ENCODE peak calls at places on chromosomes 4 and X, in ten cellular contexts. One of them, this sample, is unnamed.

GRCh38 chrX:47430925-47431324 is 52.1 kb downstream of the ZNF41 start:
- DNase-seq in ovary: no peak
- DNase-seq in suprapubic skin: no peak
- DNase-seq in heart left ventricle: no peak
- DNase-seq in right lobe of liver: no peak
- DNase-seq in uterus: no peak
- DNase-seq in body of pancreas: no peak
- DNase-seq in prostate gland: no peak
- DNase-seq in A549: no peak
- DNase-seq in stomach: no peak
- DNase-seq in this sample: no peak

GRCh38 chrX:154516655-154517100 is 646 bp upstream of the FAM3A start:
- DNase-seq in body of pancreas: peak
- DNase-seq in A549: no peak
- DNase-seq in uterus: no peak
- DNase-seq in stomach: no peak
- DNase-seq in heart left ventricle: no peak
- DNase-seq in prostate gland: no peak
- DNase-seq in ovary: peak
- DNase-seq in suprapubic skin: peak
- DNase-seq in right lobe of liver: no peak
- DNase-seq in this sample: no peak

GRCh38 chrX:7071390-7071789 is 76.1 kb upstream of the STS start:
- DNase-seq in ovary: no peak
- DNase-seq in heart left ventricle: no peak
- DNase-seq in stomach: no peak
- DNase-seq in suprapubic skin: no peak
- DNase-seq in prostate gland: no peak
- DNase-seq in right lobe of liver: peak
- DNase-seq in body of pancreas: no peak
- DNase-seq in A549: no peak
- DNase-seq in uterus: no peak
- DNase-seq in this sample: no peak

GRCh38 chr4:7806080-7806630 is 133.5 kb downstream of the AFAP1 start:
- DNase-seq in A549: peak
- DNase-seq in right lobe of liver: no peak
- DNase-seq in body of pancreas: peak
- DNase-seq in ovary: peak
- DNase-seq in uterus: peak
- DNase-seq in suprapubic skin: no peak
- DNase-seq in prostate gland: peak
- DNase-seq in heart left ventricle: peak
- DNase-seq in stomach: peak
- DNase-seq in this sample: no peak

GRCh38 chr4:86498560-86499166 is 95.5 kb upstream of the PTPN13 start:
- DNase-seq in stomach: no peak
- DNase-seq in right lobe of liver: no peak
- DNase-seq in uterus: no peak
- DNase-seq in ovary: no peak
- DNase-seq in body of pancreas: peak
- DNase-seq in A549: peak
- DNase-seq in prostate gland: peak
- DNase-seq in heart left ventricle: no peak
- DNase-seq in suprapubic skin: no peak
- DNase-seq in this sample: no peak

GRCh38 chr4:163017135-163017534 is 149.6 kb downstream of the NAF1 start:
- DNase-seq in stomach: no peak
- DNase-seq in body of pancreas: no peak
- DNase-seq in suprapubic skin: no peak
- DNase-seq in prostate gland: no peak
- DNase-seq in A549: no peak
- DNase-seq in uterus: no peak
- DNase-seq in heart left ventricle: no peak
- DNase-seq in ovary: no peak
- DNase-seq in right lobe of liver: no peak
- DNase-seq in this sample: no peak

GRCh38 chr4:102423375-102423774 is 77.8 kb upstream of the NFKB1 start:
- DNase-seq in heart left ventricle: no peak
- DNase-seq in suprapubic skin: no peak
- DNase-seq in A549: no peak
- DNase-seq in body of pancreas: no peak
- DNase-seq in prostate gland: no peak
- DNase-seq in stomach: no peak
- DNase-seq in uterus: no peak
- DNase-seq in ovary: no peak
- DNase-seq in right lobe of liver: no peak
- DNase-seq in this sample: no peak

GRCh38 chrX:16114640-16115039 is 8.7 kb upstream of the GRPR start:
- DNase-seq in suprapubic skin: no peak
- DNase-seq in prostate gland: no peak
- DNase-seq in body of pancreas: no peak
- DNase-seq in heart left ventricle: no peak
- DNase-seq in A549: no peak
- DNase-seq in stomach: no peak
- DNase-seq in uterus: no peak
- DNase-seq in right lobe of liver: no peak
- DNase-seq in ovary: no peak
- DNase-seq in this sample: no peak

GRCh38 chrX:15507005-15507404 is 6.4 kb downstream of the BMX start:
- DNase-seq in ovary: no peak
- DNase-seq in right lobe of liver: no peak
- DNase-seq in A549: no peak
- DNase-seq in stomach: no peak
- DNase-seq in suprapubic skin: no peak
- DNase-seq in heart left ventricle: no peak
- DNase-seq in uterus: no peak
- DNase-seq in prostate gland: no peak
- DNase-seq in body of pancreas: no peak
- DNase-seq in this sample: no peak

GRCh38 chr4:143714290-143714625 is 13.8 kb upstream of the FREM3 start:
- DNase-seq in uterus: no peak
- DNase-seq in stomach: no peak
- DNase-seq in heart left ventricle: no peak
- DNase-seq in ovary: no peak
- DNase-seq in body of pancreas: no peak
- DNase-seq in prostate gland: no peak
- DNase-seq in A549: no peak
- DNase-seq in suprapubic skin: no peak
- DNase-seq in right lobe of liver: no peak
- DNase-seq in this sample: no peak

GRCh38 chr4:113978561-113979156 is 788 bp downstream of the ARSJ start:
- DNase-seq in stomach: no peak
- DNase-seq in heart left ventricle: peak
- DNase-seq in uterus: peak
- DNase-seq in prostate gland: peak
- DNase-seq in ovary: peak
- DNase-seq in suprapubic skin: no peak
- DNase-seq in A549: peak
- DNase-seq in body of pancreas: no peak
- DNase-seq in right lobe of liver: peak
- DNase-seq in this sample: no peak

GRCh38 chr4:151922811-151923210 is 162.0 kb upstream of the GATB start:
- DNase-seq in uterus: no peak
- DNase-seq in heart left ventricle: no peak
- DNase-seq in stomach: no peak
- DNase-seq in body of pancreas: no peak
- DNase-seq in suprapubic skin: no peak
- DNase-seq in right lobe of liver: no peak
- DNase-seq in ovary: no peak
- DNase-seq in prostate gland: no peak
- DNase-seq in A549: no peak
- DNase-seq in this sample: no peak

GRCh38 chr4:77930876-77931275 is 68.2 kb downstream of the MRPL1 start:
- DNase-seq in body of pancreas: no peak
- DNase-seq in prostate gland: no peak
- DNase-seq in ovary: no peak
- DNase-seq in uterus: no peak
- DNase-seq in heart left ventricle: no peak
- DNase-seq in A549: no peak
- DNase-seq in suprapubic skin: no peak
- DNase-seq in stomach: no peak
- DNase-seq in right lobe of liver: no peak
- DNase-seq in this sample: no peak

GRCh38 chr4:74397748-74398426 is 32.9 kb downstream of the EREG start:
- DNase-seq in body of pancreas: no peak
- DNase-seq in suprapubic skin: no peak
- DNase-seq in prostate gland: no peak
- DNase-seq in heart left ventricle: no peak
- DNase-seq in stomach: no peak
- DNase-seq in A549: no peak
- DNase-seq in ovary: no peak
- DNase-seq in uterus: no peak
- DNase-seq in right lobe of liver: no peak
- DNase-seq in this sample: no peak
- H3K4me3 ChIP-seq in body of pancreas: no peak
- H3K4me3 ChIP-seq in suprapubic skin: peak
- H3K4me3 ChIP-seq in prostate gland: peak
- H3K4me3 ChIP-seq in heart left ventricle: peak
- H3K4me3 ChIP-seq in stomach: peak
- H3K4me3 ChIP-seq in A549: no peak
- H3K4me3 ChIP-seq in ovary: no peak
- H3K4me3 ChIP-seq in uterus: peak
- H3K4me3 ChIP-seq in right lobe of liver: no peak
- H3K4me3 ChIP-seq in this sample: peak

GRCh38 chrX:120308959-120309872 is 2.0 kb downstream of the TMEM255A start:
- DNase-seq in heart left ventricle: peak
- DNase-seq in body of pancreas: peak
- DNase-seq in right lobe of liver: peak
- DNase-seq in uterus: peak
- DNase-seq in prostate gland: peak
- DNase-seq in suprapubic skin: peak
- DNase-seq in stomach: peak
- DNase-seq in A549: peak
- DNase-seq in ovary: peak
- DNase-seq in this sample: peak
- TF ChIP-seq POLR2A in heart left ventricle: no peak
- TF ChIP-seq POLR2A in body of pancreas: no peak
- TF ChIP-seq POLR2A in right lobe of liver: no peak
- TF ChIP-seq POLR2A in uterus: no peak
- TF ChIP-seq POLR2A in prostate gland: no peak
- TF ChIP-seq POLR2A in suprapubic skin: no peak
- TF ChIP-seq POLR2A in stomach: no peak
- TF ChIP-seq POLR2A in A549: no peak
- TF ChIP-seq POLR2A in ovary: peak
- TF ChIP-seq POLR2A in this sample: no peak

DNA sequence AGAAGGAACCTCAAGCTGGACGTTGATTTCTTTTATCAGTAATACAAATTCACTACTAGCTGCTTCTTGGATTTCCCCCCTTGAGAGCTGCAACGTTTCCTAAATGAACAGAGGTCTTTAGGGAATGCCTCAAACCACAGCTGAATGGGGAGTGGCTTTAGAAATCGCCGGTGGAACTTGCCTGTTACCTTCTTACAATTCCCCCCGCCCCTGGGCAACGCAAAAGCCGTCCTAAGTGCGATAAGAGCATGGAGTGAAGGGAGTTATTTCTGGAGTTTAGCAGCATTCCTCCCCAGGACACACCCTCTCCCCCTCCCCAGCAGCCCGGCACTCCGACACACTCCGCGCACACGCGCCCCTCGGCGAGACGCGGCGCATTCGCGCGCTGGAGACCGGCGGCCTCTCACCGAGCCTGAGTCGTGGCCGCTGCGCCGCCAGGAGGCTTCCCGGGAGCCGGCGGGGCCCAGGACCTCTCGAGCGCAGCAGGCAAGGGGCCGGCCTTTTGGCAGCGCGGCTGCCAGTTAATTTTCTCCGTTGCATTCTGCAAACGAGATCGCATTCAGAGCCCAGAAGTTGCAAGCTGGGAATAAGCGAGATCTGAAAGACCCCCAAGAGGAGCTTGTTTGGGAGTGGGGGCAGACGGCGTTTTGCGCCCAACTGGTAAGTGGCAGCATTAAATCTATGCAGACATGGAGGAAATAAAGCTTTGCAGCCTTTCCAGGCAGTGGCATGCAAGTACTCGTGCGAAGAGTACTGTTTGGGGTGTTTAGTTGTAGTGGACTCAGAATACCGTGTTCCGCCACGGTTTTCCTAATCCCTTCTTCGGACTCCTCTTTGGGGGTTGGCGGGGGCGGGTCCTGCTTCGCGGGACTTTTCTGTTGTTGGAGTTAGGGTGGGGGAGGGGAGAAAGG is 134.6 kb downstream of the PALLD start:
- DNase-seq in suprapubic skin: peak
- DNase-seq in heart left ventricle: peak
- DNase-seq in uterus: peak
- DNase-seq in body of pancreas: peak
- DNase-seq in right lobe of liver: peak
- DNase-seq in stomach: peak
- DNase-seq in ovary: peak
- DNase-seq in A549: peak
- DNase-seq in prostate gland: peak
- DNase-seq in this sample: peak
- H3K27ac ChIP-seq in suprapubic skin: peak
- H3K27ac ChIP-seq in heart left ventricle: peak
- H3K27ac ChIP-seq in uterus: peak
- H3K27ac ChIP-seq in body of pancreas: no peak
- H3K27ac ChIP-seq in right lobe of liver: no peak
- H3K27ac ChIP-seq in stomach: peak
- H3K27ac ChIP-seq in ovary: peak
- H3K27ac ChIP-seq in A549: peak
- H3K27ac ChIP-seq in prostate gland: peak
- H3K27ac ChIP-seq in this sample: peak

GRCh38 chr4:76639292-76639691 is 204.3 kb downstream of the SHROOM3 start:
- DNase-seq in right lobe of liver: no peak
- DNase-seq in body of pancreas: no peak
- DNase-seq in stomach: no peak
- DNase-seq in uterus: no peak
- DNase-seq in A549: no peak
- DNase-seq in suprapubic skin: no peak
- DNase-seq in prostate gland: no peak
- DNase-seq in ovary: no peak
- DNase-seq in heart left ventricle: no peak
- DNase-seq in this sample: no peak
- H3K4me3 ChIP-seq in right lobe of liver: no peak
- H3K4me3 ChIP-seq in body of pancreas: no peak
- H3K4me3 ChIP-seq in stomach: no peak
- H3K4me3 ChIP-seq in uterus: no peak
- H3K4me3 ChIP-seq in A549: no peak
- H3K4me3 ChIP-seq in suprapubic skin: no peak
- H3K4me3 ChIP-seq in prostate gland: no peak
- H3K4me3 ChIP-seq in ovary: no peak
- H3K4me3 ChIP-seq in heart left ventricle: no peak
- H3K4me3 ChIP-seq in this sample: no peak

DNA sequence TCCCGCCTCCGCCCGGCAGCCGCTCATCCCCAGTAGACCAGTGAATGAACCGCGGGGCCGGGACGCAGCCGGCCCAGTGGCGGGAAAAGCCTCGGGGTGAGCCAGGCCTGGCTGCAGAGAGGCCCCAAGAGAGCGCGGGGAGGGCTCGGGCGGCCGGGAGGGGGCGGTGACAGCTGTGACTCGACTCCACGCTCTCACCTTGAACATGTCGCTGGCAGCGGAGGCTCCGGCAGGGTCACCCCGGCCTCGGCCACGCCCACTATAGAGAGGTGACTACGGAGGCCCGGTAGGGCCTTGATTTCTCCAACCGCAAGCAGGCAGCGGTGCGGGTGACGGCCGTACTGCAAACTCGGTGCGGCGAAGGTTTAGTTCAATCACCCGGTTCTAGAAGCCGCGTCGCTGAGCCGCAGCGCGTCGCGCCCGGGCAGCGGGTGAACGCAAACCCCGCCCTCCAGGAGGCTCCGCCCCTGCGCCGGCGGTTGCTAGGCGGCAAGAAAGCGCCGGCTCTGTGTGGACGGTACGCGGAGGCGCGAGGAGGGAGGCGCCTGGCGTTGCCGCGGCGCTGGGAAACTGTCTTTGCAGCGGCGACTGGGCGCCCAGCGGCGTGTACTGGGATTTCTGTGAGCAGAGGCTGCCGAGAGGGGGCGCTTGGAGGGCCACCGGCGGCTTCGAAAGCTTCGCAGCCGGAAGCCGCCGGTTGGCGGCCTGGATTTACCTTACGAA is at the start of the genes APOO and CXorf58:
- DNase-seq in A549: peak
- DNase-seq in right lobe of liver: peak
- DNase-seq in body of pancreas: peak
- DNase-seq in stomach: peak
- DNase-seq in ovary: peak
- DNase-seq in heart left ventricle: peak
- DNase-seq in suprapubic skin: peak
- DNase-seq in prostate gland: peak
- DNase-seq in uterus: peak
- DNase-seq in this sample: peak
- TF ChIP-seq POLR2A in A549: peak
- TF ChIP-seq POLR2A in right lobe of liver: no peak
- TF ChIP-seq POLR2A in body of pancreas: peak
- TF ChIP-seq POLR2A in stomach: no peak
- TF ChIP-seq POLR2A in ovary: no peak
- TF ChIP-seq POLR2A in heart left ventricle: peak
- TF ChIP-seq POLR2A in suprapubic skin: no peak
- TF ChIP-seq POLR2A in prostate gland: no peak
- TF ChIP-seq POLR2A in uterus: peak
- TF ChIP-seq POLR2A in this sample: no peak

This sample was measured in breast epithelium.